ENCODE peak calls at places on chromosomes 16 and 17, in ten cellular contexts. One of them, this sample, is unnamed. For H3K9me3, the result is how much of the 10 kb centered on the place peaks cover.

GRCh38 chr16:74984194-74984669 is 691 bp downstream of the WDR59 start:
- DNase-seq in cardiac muscle cell: no peak
- DNase-seq in ovary: no peak
- DNase-seq in mucosa of descending colon: no peak
- DNase-seq in endothelial cell of umbilical vein: peak
- DNase-seq in NT2/D1: no peak
- DNase-seq in tibial nerve: no peak
- DNase-seq in IMR-90: peak
- DNase-seq in endodermal cell: no peak
- DNase-seq in HCT116: no peak
- DNase-seq in this sample: peak

GRCh38 chr16:56632160-56632847 is at the start of gene MT1M:
- DNase-seq in cardiac muscle cell: peak
- DNase-seq in ovary: peak
- DNase-seq in mucosa of descending colon: peak
- DNase-seq in endothelial cell of umbilical vein: no peak
- DNase-seq in NT2/D1: no peak
- DNase-seq in tibial nerve: no peak
- DNase-seq in IMR-90: no peak
- DNase-seq in endodermal cell: peak
- DNase-seq in HCT116: no peak
- DNase-seq in this sample: no peak

GRCh38 chr17:8066841-8067775 is 20.4 kb downstream of the ALOX12B start:
- DNase-seq in cardiac muscle cell: no peak
- DNase-seq in ovary: no peak
- DNase-seq in mucosa of descending colon: no peak
- DNase-seq in endothelial cell of umbilical vein: no peak
- DNase-seq in NT2/D1: no peak
- DNase-seq in tibial nerve: no peak
- DNase-seq in IMR-90: no peak
- DNase-seq in endodermal cell: peak
- DNase-seq in HCT116: no peak
- DNase-seq in this sample: no peak

GRCh38 chr17:50464736-50465135 is 3.9 kb downstream of the CHAD start:
- DNase-seq in cardiac muscle cell: no peak
- DNase-seq in ovary: no peak
- DNase-seq in mucosa of descending colon: no peak
- DNase-seq in endothelial cell of umbilical vein: no peak
- DNase-seq in NT2/D1: no peak
- DNase-seq in tibial nerve: no peak
- DNase-seq in IMR-90: no peak
- DNase-seq in endodermal cell: no peak
- DNase-seq in HCT116: no peak
- DNase-seq in this sample: no peak

GRCh38 chr17:29687601-29688000 is 64.9 kb upstream of the CORO6 start:
- DNase-seq in cardiac muscle cell: no peak
- DNase-seq in ovary: no peak
- DNase-seq in mucosa of descending colon: no peak
- DNase-seq in endothelial cell of umbilical vein: peak
- DNase-seq in NT2/D1: no peak
- DNase-seq in tibial nerve: no peak
- DNase-seq in IMR-90: no peak
- DNase-seq in endodermal cell: no peak
- DNase-seq in HCT116: no peak
- DNase-seq in this sample: no peak

GRCh38 chr17:81431545-81432482 is 36.6 kb downstream of the BAHCC1 start:
- DNase-seq in cardiac muscle cell: no peak
- DNase-seq in ovary: no peak
- DNase-seq in mucosa of descending colon: no peak
- DNase-seq in endothelial cell of umbilical vein: no peak
- DNase-seq in NT2/D1: no peak
- DNase-seq in tibial nerve: no peak
- DNase-seq in IMR-90: no peak
- DNase-seq in endodermal cell: no peak
- DNase-seq in HCT116: no peak
- DNase-seq in this sample: no peak

GRCh38 chr17:46916211-46916610 is 6.7 kb upstream of the GOSR2 start:
- DNase-seq in cardiac muscle cell: no peak
- DNase-seq in ovary: no peak
- DNase-seq in mucosa of descending colon: no peak
- DNase-seq in endothelial cell of umbilical vein: no peak
- DNase-seq in NT2/D1: no peak
- DNase-seq in tibial nerve: no peak
- DNase-seq in IMR-90: peak
- DNase-seq in endodermal cell: no peak
- DNase-seq in HCT116: no peak
- DNase-seq in this sample: no peak

GRCh38 chr17:2264023-2264860 is 39.3 kb downstream of the SMG6 start:
- DNase-seq in cardiac muscle cell: peak
- DNase-seq in ovary: no peak
- DNase-seq in mucosa of descending colon: no peak
- DNase-seq in endothelial cell of umbilical vein: peak
- DNase-seq in NT2/D1: no peak
- DNase-seq in tibial nerve: no peak
- DNase-seq in IMR-90: peak
- DNase-seq in endodermal cell: no peak
- DNase-seq in HCT116: no peak
- DNase-seq in this sample: no peak

GRCh38 chr16:23803591-23804123 is 32.1 kb upstream of the PRKCB start:
- DNase-seq in cardiac muscle cell: peak
- DNase-seq in ovary: peak
- DNase-seq in mucosa of descending colon: peak
- DNase-seq in endothelial cell of umbilical vein: peak
- DNase-seq in NT2/D1: peak
- DNase-seq in tibial nerve: peak
- DNase-seq in IMR-90: peak
- DNase-seq in endodermal cell: peak
- DNase-seq in HCT116: peak
- DNase-seq in this sample: peak

GRCh38 chr16:13554020-13554419 is 365.9 kb upstream of the ERCC4 start:
- DNase-seq in cardiac muscle cell: no peak
- DNase-seq in ovary: no peak
- DNase-seq in mucosa of descending colon: no peak
- DNase-seq in endothelial cell of umbilical vein: no peak
- DNase-seq in NT2/D1: no peak
- DNase-seq in tibial nerve: no peak
- DNase-seq in IMR-90: no peak
- DNase-seq in endodermal cell: no peak
- DNase-seq in HCT116: no peak
- DNase-seq in this sample: no peak

GRCh38 chr17:47692895-47693666 is 880 bp upstream of the TBKBP1 start:
- DNase-seq in cardiac muscle cell: no peak
- DNase-seq in ovary: no peak
- DNase-seq in mucosa of descending colon: no peak
- DNase-seq in endothelial cell of umbilical vein: peak
- DNase-seq in NT2/D1: no peak
- DNase-seq in tibial nerve: no peak
- DNase-seq in IMR-90: no peak
- DNase-seq in endodermal cell: peak
- DNase-seq in HCT116: no peak
- DNase-seq in this sample: no peak

GRCh38 chr17:66971730-66972441 is 7.4 kb downstream of the CACNG4 start:
- DNase-seq in cardiac muscle cell: no peak
- DNase-seq in ovary: no peak
- DNase-seq in mucosa of descending colon: no peak
- DNase-seq in endothelial cell of umbilical vein: no peak
- DNase-seq in NT2/D1: no peak
- DNase-seq in tibial nerve: no peak
- DNase-seq in IMR-90: no peak
- DNase-seq in endodermal cell: no peak
- DNase-seq in HCT116: no peak
- DNase-seq in this sample: no peak

GRCh38 chr16:10402975-10403374 is 17.1 kb downstream of the ATF7IP2 start:
- DNase-seq in cardiac muscle cell: no peak
- DNase-seq in ovary: no peak
- DNase-seq in mucosa of descending colon: no peak
- DNase-seq in endothelial cell of umbilical vein: no peak
- DNase-seq in NT2/D1: no peak
- DNase-seq in tibial nerve: no peak
- DNase-seq in IMR-90: no peak
- DNase-seq in endodermal cell: no peak
- DNase-seq in HCT116: no peak
- DNase-seq in this sample: no peak

GRCh38 chr16:31706925-31707324 is 166.7 kb upstream of the ZNF267 start:
- DNase-seq in cardiac muscle cell: no peak
- DNase-seq in ovary: no peak
- DNase-seq in mucosa of descending colon: no peak
- DNase-seq in endothelial cell of umbilical vein: no peak
- DNase-seq in NT2/D1: no peak
- DNase-seq in tibial nerve: no peak
- DNase-seq in IMR-90: no peak
- DNase-seq in endodermal cell: no peak
- DNase-seq in HCT116: no peak
- DNase-seq in this sample: no peak

GRCh38 chr17:49280061-49280460 is 49.5 kb upstream of the PHOSPHO1 start:
- DNase-seq in cardiac muscle cell: no peak
- DNase-seq in ovary: no peak
- DNase-seq in mucosa of descending colon: no peak
- DNase-seq in endothelial cell of umbilical vein: no peak
- DNase-seq in NT2/D1: no peak
- DNase-seq in tibial nerve: no peak
- DNase-seq in IMR-90: no peak
- DNase-seq in endodermal cell: peak
- DNase-seq in HCT116: no peak
- DNase-seq in this sample: no peak

GRCh38 chr17:5184284-5184683 is 7.4 kb downstream of the ZNF594 start:
- DNase-seq in cardiac muscle cell: no peak
- DNase-seq in ovary: no peak
- DNase-seq in mucosa of descending colon: no peak
- DNase-seq in endothelial cell of umbilical vein: no peak
- DNase-seq in NT2/D1: no peak
- DNase-seq in tibial nerve: no peak
- DNase-seq in IMR-90: no peak
- DNase-seq in endodermal cell: peak
- DNase-seq in HCT116: no peak
- DNase-seq in this sample: no peak
- H3K9me3 ChIP-seq in cardiac muscle cell: under half
- H3K9me3 ChIP-seq in ovary: under half
- H3K9me3 ChIP-seq in mucosa of descending colon: half or more
- H3K9me3 ChIP-seq in endothelial cell of umbilical vein: under half
- H3K9me3 ChIP-seq in NT2/D1: half or more
- H3K9me3 ChIP-seq in tibial nerve: under half
- H3K9me3 ChIP-seq in IMR-90: half or more
- H3K9me3 ChIP-seq in endodermal cell: half or more
- H3K9me3 ChIP-seq in HCT116: half or more
- H3K9me3 ChIP-seq in this sample: under half

DNA sequence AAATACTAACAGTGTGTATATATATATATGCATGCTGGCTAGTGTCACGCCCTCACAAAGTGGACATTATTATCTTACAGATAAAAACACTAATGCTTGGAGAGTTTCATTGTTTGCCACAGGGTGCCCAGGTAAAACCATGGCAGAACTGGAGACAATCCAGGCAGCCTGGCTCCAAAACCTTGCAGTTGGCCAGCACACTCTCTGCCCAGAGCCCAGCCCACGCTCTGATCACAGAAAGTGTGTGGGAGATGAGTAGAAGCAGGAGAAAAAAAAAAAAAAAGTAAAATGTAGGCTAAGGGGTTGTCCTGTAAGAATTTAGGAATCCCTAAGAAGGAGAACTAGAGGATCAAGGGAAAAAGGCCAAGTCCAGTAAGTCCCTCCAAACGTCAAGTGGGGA is 538.0 kb downstream of the CDH13 start:
- DNase-seq in cardiac muscle cell: no peak
- DNase-seq in ovary: no peak
- DNase-seq in mucosa of descending colon: no peak
- DNase-seq in endothelial cell of umbilical vein: no peak
- DNase-seq in NT2/D1: no peak
- DNase-seq in tibial nerve: no peak
- DNase-seq in IMR-90: no peak
- DNase-seq in endodermal cell: no peak
- DNase-seq in HCT116: no peak
- DNase-seq in this sample: no peak
- H3K4me3 ChIP-seq in cardiac muscle cell: no peak
- H3K4me3 ChIP-seq in ovary: no peak
- H3K4me3 ChIP-seq in mucosa of descending colon: no peak
- H3K4me3 ChIP-seq in endothelial cell of umbilical vein: no peak
- H3K4me3 ChIP-seq in NT2/D1: no peak
- H3K4me3 ChIP-seq in tibial nerve: no peak
- H3K4me3 ChIP-seq in IMR-90: no peak
- H3K4me3 ChIP-seq in endodermal cell: no peak
- H3K4me3 ChIP-seq in HCT116: no peak
- H3K4me3 ChIP-seq in this sample: no peak

GRCh38 chr16:868846-869822 is 68.6 kb upstream of the GNG13 start:
- DNase-seq in cardiac muscle cell: no peak
- DNase-seq in ovary: no peak
- DNase-seq in mucosa of descending colon: no peak
- DNase-seq in endothelial cell of umbilical vein: no peak
- DNase-seq in NT2/D1: no peak
- DNase-seq in tibial nerve: no peak
- DNase-seq in IMR-90: no peak
- DNase-seq in endodermal cell: no peak
- DNase-seq in HCT116: no peak
- DNase-seq in this sample: no peak
- H3K9me3 ChIP-seq in cardiac muscle cell: under half
- H3K9me3 ChIP-seq in ovary: under half
- H3K9me3 ChIP-seq in mucosa of descending colon: under half
- H3K9me3 ChIP-seq in endothelial cell of umbilical vein: under half
- H3K9me3 ChIP-seq in NT2/D1: under half
- H3K9me3 ChIP-seq in tibial nerve: under half
- H3K9me3 ChIP-seq in IMR-90: under half
- H3K9me3 ChIP-seq in endodermal cell: under half
- H3K9me3 ChIP-seq in HCT116: under half
- H3K9me3 ChIP-seq in this sample: under half

GRCh38 chr16:3304370-3304769 is 860 bp downstream of the TIGD7 start:
- DNase-seq in cardiac muscle cell: no peak
- DNase-seq in ovary: no peak
- DNase-seq in mucosa of descending colon: no peak
- DNase-seq in endothelial cell of umbilical vein: no peak
- DNase-seq in NT2/D1: no peak
- DNase-seq in tibial nerve: no peak
- DNase-seq in IMR-90: peak
- DNase-seq in endodermal cell: no peak
- DNase-seq in HCT116: no peak
- DNase-seq in this sample: no peak
- H3K4me3 ChIP-seq in cardiac muscle cell: peak
- H3K4me3 ChIP-seq in ovary: peak
- H3K4me3 ChIP-seq in mucosa of descending colon: no peak
- H3K4me3 ChIP-seq in endothelial cell of umbilical vein: peak
- H3K4me3 ChIP-seq in NT2/D1: peak
- H3K4me3 ChIP-seq in tibial nerve: peak
- H3K4me3 ChIP-seq in IMR-90: peak
- H3K4me3 ChIP-seq in endodermal cell: peak
- H3K4me3 ChIP-seq in HCT116: peak
- H3K4me3 ChIP-seq in this sample: no peak

This sample was measured in CD4-positive, alpha-beta memory T cell.